ENCODE peak calls at places on chromosomes 16 and 17, in six cellular contexts. M is iPS-NIHi11, A is fibroblast of the conjunctiva, X is RCC 7860, F is HFFc6, L is ovary. Y is an unnamed sample.
A peak's percentile ranks its signal among the peaks of the same experiment; 100 is the strongest.

GRCh38 chr17:27563532-27563931 is 67.5 kb upstream of the LGALS9 start:
- DNase-seq in L (no peak), M (no peak), X (no peak), F (no peak), A (no peak), Y (no peak)

GRCh38 chr17:14784997-14785696 is 480.0 kb downstream of the PMP22 start:
- DNase-seq in X (no peak), F (no peak), L (no peak), A (no peak), M (no peak), Y (no peak)

GRCh38 chr16:25311039-25311438 is 53.4 kb upstream of the ZKSCAN2 start:
- DNase-seq in L (no peak), M (no peak), F (no peak), A (no peak), X (no peak), Y (no peak)

GRCh38 chr17:31631759-31632158 is 227.3 kb downstream of the COPRS start:
- DNase-seq in X (no peak), A (no peak), L (no peak), M (no peak), F (peak; percentile 60), Y (no peak)

GRCh38 chr16:22123759-22124490 is 31.6 kb downstream of the VWA3A start:
- DNase-seq in F (no peak), X (no peak), L (no peak), M (peak; percentile 75), A (no peak), Y (no peak)

GRCh38 chr16:54687043-54687655 is 243.5 kb upstream of the IRX5 start:
- DNase-seq in L (no peak), M (no peak), F (no peak), X (no peak), A (no peak), Y (no peak)

GRCh38 chr17:6028294-6028693 is 41.9 kb upstream of the WSCD1 start:
- DNase-seq in L (no peak), F (no peak), A (no peak), X (no peak), M (no peak), Y (no peak)

GRCh38 chr17:50841949-50842354 is 6.6 kb downstream of the WFIKKN2 start:
- DNase-seq in L (peak; percentile 85), A (peak; percentile 44), F (peak; percentile 60), M (peak; percentile 87), X (peak; percentile 34), Y (peak; percentile 91)

GRCh38 chr17:29078183-29079045 is 35.5 kb downstream of the PIPOX start:
- DNase-seq in M (no peak), L (no peak), F (no peak), X (no peak), A (no peak), Y (no peak)

GRCh38 chr17:59310263-59310920 is 21.1 kb upstream of the YPEL2 start:
- DNase-seq in A (no peak), M (no peak), L (no peak), F (no peak), X (no peak), Y (no peak)

GRCh38 chr16:27867122-27868110 is 196.1 kb downstream of the GSG1L start:
- DNase-seq in F (peak; percentile 77), A (peak; percentile 49), X (peak; percentile 62), M (peak; percentile 99), L (peak; percentile 17), Y (no peak)

GRCh38 chr17:12851901-12852435 is 62.7 kb downstream of the ARHGAP44 start:
- DNase-seq in X (no peak), F (no peak), L (no peak), M (no peak), A (no peak), Y (no peak)

GRCh38 chr17:63476857-63477470 is at the start of gene ACE:
- DNase-seq in L (peak; percentile 44), A (no peak), X (no peak), F (no peak), M (peak; percentile 89), Y (no peak)